ENCODE peak calls at places on chromosome 21, in five cellular contexts. One of them, this sample, is unnamed. For H3K4me1, the result is how much of the 10 kb centered on the place peaks cover.

GRCh38 chr21:25292396-25292795 is 314.9 kb downstream of the MRPL39 start:
- DNase-seq in H9: no peak
- DNase-seq in heart right ventricle: no peak
- DNase-seq in small intestine: no peak
- DNase-seq in ovary: no peak
- DNase-seq in this sample: no peak

GRCh38 chr21:44011774-44012473 is at the start of gene TRAPPC10:
- DNase-seq in H9: peak
- DNase-seq in heart right ventricle: peak
- DNase-seq in small intestine: peak
- DNase-seq in ovary: peak
- DNase-seq in this sample: peak

GRCh38 chr21:40678681-40679284 is 168.2 kb downstream of the DSCAM start:
- DNase-seq in H9: no peak
- DNase-seq in heart right ventricle: no peak
- DNase-seq in small intestine: no peak
- DNase-seq in ovary: no peak
- DNase-seq in this sample: no peak

GRCh38 chr21:36203603-36203889 is 46.9 kb downstream of the DOP1B start:
- DNase-seq in H9: no peak
- DNase-seq in heart right ventricle: no peak
- DNase-seq in small intestine: peak
- DNase-seq in ovary: no peak
- DNase-seq in this sample: no peak

GRCh38 chr21:21188513-21189188 is 190.4 kb downstream of the NCAM2 start:
- DNase-seq in H9: no peak
- DNase-seq in heart right ventricle: no peak
- DNase-seq in small intestine: no peak
- DNase-seq in ovary: no peak
- DNase-seq in this sample: no peak

GRCh38 chr21:38766987-38767722 is 38.6 kb upstream of the ETS2 start:
- DNase-seq in H9: no peak
- DNase-seq in heart right ventricle: no peak
- DNase-seq in small intestine: peak
- DNase-seq in ovary: no peak
- DNase-seq in this sample: no peak

GRCh38 chr21:39385299-39386145 is 36.6 kb upstream of the HMGN1 start:
- DNase-seq in H9: no peak
- DNase-seq in heart right ventricle: peak
- DNase-seq in small intestine: peak
- DNase-seq in ovary: peak
- DNase-seq in this sample: peak

GRCh38 chr21:29649370-29649963 is 290.3 kb downstream of the GRIK1 start:
- DNase-seq in H9: no peak
- DNase-seq in heart right ventricle: no peak
- DNase-seq in small intestine: no peak
- DNase-seq in ovary: no peak
- DNase-seq in this sample: no peak

GRCh38 chr21:45322960-45323461 is 35.3 kb upstream of the POFUT2 start:
- DNase-seq in H9: peak
- DNase-seq in heart right ventricle: peak
- DNase-seq in small intestine: no peak
- DNase-seq in ovary: peak
- DNase-seq in this sample: peak

GRCh38 chr21:22355949-22356348 is 1357.7 kb downstream of the NCAM2 start:
- DNase-seq in H9: no peak
- DNase-seq in heart right ventricle: no peak
- DNase-seq in small intestine: no peak
- DNase-seq in ovary: no peak
- DNase-seq in this sample: no peak

GRCh38 chr21:45184869-45185268 is 102.8 kb downstream of the POFUT2 start:
- DNase-seq in H9: no peak
- DNase-seq in heart right ventricle: no peak
- DNase-seq in small intestine: no peak
- DNase-seq in ovary: no peak
- DNase-seq in this sample: no peak

GRCh38 chr21:39915881-39916280 is 48.6 kb downstream of the PCP4 start:
- DNase-seq in H9: no peak
- DNase-seq in heart right ventricle: no peak
- DNase-seq in small intestine: no peak
- DNase-seq in ovary: no peak
- DNase-seq in this sample: no peak

GRCh38 chr21:29849735-29850176 is 90.0 kb downstream of the GRIK1 start:
- DNase-seq in H9: peak
- DNase-seq in heart right ventricle: no peak
- DNase-seq in small intestine: peak
- DNase-seq in ovary: peak
- DNase-seq in this sample: peak

GRCh38 chr21:42172596-42173483 is 46.1 kb upstream of the ABCG1 start:
- DNase-seq in H9: no peak
- DNase-seq in heart right ventricle: no peak
- DNase-seq in small intestine: no peak
- DNase-seq in ovary: peak
- DNase-seq in this sample: no peak

GRCh38 chr21:46118871-46119564 is 21.1 kb downstream of the COL6A2 start:
- DNase-seq in H9: peak
- DNase-seq in heart right ventricle: no peak
- DNase-seq in small intestine: no peak
- DNase-seq in ovary: peak
- DNase-seq in this sample: peak

GRCh38 chr21:21003701-21004100 is 5.5 kb downstream of the NCAM2 start:
- DNase-seq in H9: peak
- DNase-seq in heart right ventricle: no peak
- DNase-seq in small intestine: no peak
- DNase-seq in ovary: no peak
- DNase-seq in this sample: no peak

GRCh38 chr21:41972511-41973205 is 18.8 kb upstream of the C2CD2 start:
- DNase-seq in H9: no peak
- DNase-seq in heart right ventricle: no peak
- DNase-seq in small intestine: no peak
- DNase-seq in ovary: no peak
- DNase-seq in this sample: no peak

GRCh38 chr21:38817371-38818335 is 11.9 kb downstream of the ETS2 start:
- DNase-seq in H9: no peak
- DNase-seq in heart right ventricle: no peak
- DNase-seq in small intestine: peak
- DNase-seq in ovary: no peak
- DNase-seq in this sample: no peak

GRCh38 chr21:39011911-39012310 is 171.3 kb downstream of the PSMG1 start:
- DNase-seq in H9: no peak
- DNase-seq in heart right ventricle: no peak
- DNase-seq in small intestine: no peak
- DNase-seq in ovary: no peak
- DNase-seq in this sample: no peak

DNA sequence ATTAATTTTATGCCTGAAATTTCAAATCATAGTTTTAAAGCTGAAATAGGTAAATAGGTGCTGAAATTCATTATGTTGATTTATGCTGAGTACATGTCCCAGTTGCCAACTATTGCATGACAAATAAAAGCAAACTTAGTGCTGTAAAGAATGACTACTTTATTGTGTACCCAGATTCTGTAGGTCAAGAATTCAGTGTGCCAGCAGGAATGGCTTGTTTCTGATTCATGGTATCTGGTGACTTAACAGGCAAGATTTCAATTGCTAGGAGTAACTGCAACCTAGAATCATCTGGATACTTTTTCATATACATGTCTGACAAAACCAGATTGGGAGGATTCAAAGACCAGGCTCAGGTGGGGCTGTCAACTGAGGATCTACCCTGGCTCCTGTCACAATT is 678.4 kb upstream of the ADAMTS5 start:
- DNase-seq in H9: no peak
- DNase-seq in heart right ventricle: no peak
- DNase-seq in small intestine: no peak
- DNase-seq in ovary: no peak
- DNase-seq in this sample: no peak
- H3K4me1 ChIP-seq in H9: under half
- H3K4me1 ChIP-seq in heart right ventricle: under half
- H3K4me1 ChIP-seq in small intestine: under half
- H3K4me1 ChIP-seq in ovary: under half
- H3K4me1 ChIP-seq in this sample: under half

GRCh38 chr21:37407719-37408455 is 41.3 kb downstream of the DYRK1A start:
- DNase-seq in H9: no peak
- DNase-seq in heart right ventricle: no peak
- DNase-seq in small intestine: peak
- DNase-seq in ovary: no peak
- DNase-seq in this sample: no peak

GRCh38 chr21:37412603-37413360 is 46.2 kb downstream of the DYRK1A start:
- DNase-seq in H9: no peak
- DNase-seq in heart right ventricle: no peak
- DNase-seq in small intestine: no peak
- DNase-seq in ovary: no peak
- DNase-seq in this sample: no peak

GRCh38 chr21:37410639-37411038 is 44.1 kb downstream of the DYRK1A start:
- DNase-seq in H9: no peak
- DNase-seq in heart right ventricle: no peak
- DNase-seq in small intestine: no peak
- DNase-seq in ovary: no peak
- DNase-seq in this sample: no peak

GRCh38 chr21:37405629-37406028 is 39.1 kb downstream of the DYRK1A start:
- DNase-seq in H9: no peak
- DNase-seq in heart right ventricle: no peak
- DNase-seq in small intestine: no peak
- DNase-seq in ovary: no peak
- DNase-seq in this sample: no peak

DNA sequence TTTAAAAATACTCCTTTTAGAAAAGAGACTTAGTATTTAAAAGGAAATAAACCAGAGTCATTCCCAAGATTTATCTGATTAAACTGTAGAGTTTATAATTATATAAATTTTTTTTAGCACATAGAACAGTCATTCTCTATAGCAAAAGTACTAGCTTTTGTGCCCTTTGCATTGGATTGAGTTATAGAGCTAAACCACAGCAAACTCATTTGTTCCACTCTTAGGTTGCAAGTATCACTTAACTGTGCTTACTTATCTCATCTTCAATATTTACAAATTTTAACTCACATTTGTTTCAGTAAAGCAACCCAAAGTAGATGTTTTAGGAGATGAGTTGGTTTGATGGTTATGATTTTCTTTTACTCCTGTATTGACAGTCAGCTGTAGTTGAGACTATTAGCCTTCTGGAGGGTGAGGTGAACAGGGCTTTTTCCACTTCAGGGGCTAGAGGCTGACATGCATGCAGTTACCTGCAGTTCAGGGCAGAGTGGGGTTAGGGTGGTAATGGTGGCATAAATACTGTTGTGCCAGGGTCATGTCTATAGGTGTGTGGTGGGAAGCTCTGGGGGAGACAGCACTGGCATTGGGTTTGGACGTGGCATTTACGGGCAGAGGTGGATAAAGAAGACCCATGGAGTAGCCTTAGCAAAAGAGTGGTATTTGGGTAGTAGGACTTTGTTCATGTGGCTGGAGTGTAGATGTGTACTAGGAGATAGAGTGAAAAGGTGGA is 42.1 kb downstream of the DYRK1A start:
- DNase-seq in H9: no peak
- DNase-seq in heart right ventricle: no peak
- DNase-seq in small intestine: no peak
- DNase-seq in ovary: no peak
- DNase-seq in this sample: no peak
- H3K4me1 ChIP-seq in H9: under half
- H3K4me1 ChIP-seq in heart right ventricle: half or more
- H3K4me1 ChIP-seq in small intestine: under half
- H3K4me1 ChIP-seq in ovary: under half
- H3K4me1 ChIP-seq in this sample: half or more

GRCh38 chr21:17612023-17612564 is 607 bp downstream of the BTG3 start:
- DNase-seq in H9: peak
- DNase-seq in heart right ventricle: peak
- DNase-seq in small intestine: peak
- DNase-seq in ovary: peak
- DNase-seq in this sample: peak
- H3K4me1 ChIP-seq in H9: under half
- H3K4me1 ChIP-seq in heart right ventricle: under half
- H3K4me1 ChIP-seq in small intestine: under half
- H3K4me1 ChIP-seq in ovary: under half
- H3K4me1 ChIP-seq in this sample: under half

GRCh38 chr21:34962586-34963222 is 86.4 kb downstream of the RUNX1 start:
- DNase-seq in H9: no peak
- DNase-seq in heart right ventricle: no peak
- DNase-seq in small intestine: no peak
- DNase-seq in ovary: no peak
- DNase-seq in this sample: no peak

GRCh38 chr21:34958040-34958439 is 91.1 kb downstream of the RUNX1 start:
- DNase-seq in H9: no peak
- DNase-seq in heart right ventricle: no peak
- DNase-seq in small intestine: no peak
- DNase-seq in ovary: no peak
- DNase-seq in this sample: no peak

GRCh38 chr21:34962136-34962535 is 87.0 kb downstream of the RUNX1 start:
- DNase-seq in H9: no peak
- DNase-seq in heart right ventricle: no peak
- DNase-seq in small intestine: no peak
- DNase-seq in ovary: no peak
- DNase-seq in this sample: no peak

GRCh38 chr21:34959607-34960006 is 89.5 kb downstream of the RUNX1 start:
- DNase-seq in H9: no peak
- DNase-seq in heart right ventricle: no peak
- DNase-seq in small intestine: no peak
- DNase-seq in ovary: no peak
- DNase-seq in this sample: no peak

GRCh38 chr21:34960672-34961071 is 88.4 kb downstream of the RUNX1 start:
- DNase-seq in H9: no peak
- DNase-seq in heart right ventricle: no peak
- DNase-seq in small intestine: no peak
- DNase-seq in ovary: no peak
- DNase-seq in this sample: no peak
- H3K4me1 ChIP-seq in H9: under half
- H3K4me1 ChIP-seq in heart right ventricle: under half
- H3K4me1 ChIP-seq in small intestine: under half
- H3K4me1 ChIP-seq in ovary: under half
- H3K4me1 ChIP-seq in this sample: under half

This sample was measured in left ventricle myocardium inferior.